ENCODE peak calls at places on chromosomes 12 and 14, in five cellular contexts. M is lower leg skin, D is prostate gland, A is K562, G is esophagus squamous epithelium. T is an unnamed sample.

GRCh38 chr14:59313063-59314018 is 124.9 kb downstream of the DAAM1 start:
- DNase-seq in M (no peak), D (no peak), A (no peak), G (no peak), T (no peak)

GRCh38 chr12:108060054-108060453 is 69.0 kb upstream of the WSCD2 start:
- DNase-seq in M (no peak), D (no peak), A (no peak), G (no peak), T (no peak)

GRCh38 chr14:23285530-23286019 is 357 bp downstream of the HOMEZ start:
- DNase-seq in M (no peak), D (no peak), A (no peak), G (no peak), T (peak)

GRCh38 chr12:75747572-75747995 is 236.2 kb upstream of the KRR1 start:
- DNase-seq in M (no peak), D (no peak), A (no peak), G (no peak), T (no peak)

GRCh38 chr14:52923902-52924575 is 26.8 kb downstream of the FERMT2 start:
- DNase-seq in M (no peak), D (no peak), A (no peak), G (no peak), T (no peak)

GRCh38 chr12:67034110-67034879 is 234.9 kb upstream of the CAND1 start:
- DNase-seq in M (no peak), D (no peak), A (no peak), G (no peak), T (no peak)

GRCh38 chr12:43797561-43798217 is 8.4 kb downstream of the TWF1 start:
- DNase-seq in M (no peak), D (no peak), A (no peak), G (no peak), T (no peak)

GRCh38 chr12:122687091-122687490 is 16.1 kb downstream of the HCAR2 start:
- DNase-seq in M (no peak), D (peak), A (no peak), G (no peak), T (no peak)

GRCh38 chr12:15194947-15195346 is 26.3 kb downstream of the RERG start:
- DNase-seq in M (no peak), D (no peak), A (no peak), G (no peak), T (no peak)

GRCh38 chr14:74179775-74180354 is 59.4 kb upstream of the VSX2 start:
- DNase-seq in M (no peak), D (no peak), A (no peak), G (no peak), T (no peak)

GRCh38 chr12:78062781-78063180 is 232.1 kb downstream of the NAV3 start:
- DNase-seq in M (no peak), D (no peak), A (no peak), G (no peak), T (no peak)

GRCh38 chr12:30219047-30219446 is 435.3 kb upstream of the TMTC1 start:
- DNase-seq in M (no peak), D (no peak), A (no peak), G (no peak), T (no peak)

GRCh38 chr14:29925736-29926135 is 1.9 kb downstream of the PRKD1 start:
- DNase-seq in M (no peak), D (no peak), A (no peak), G (no peak), T (no peak)

GRCh38 chr14:64303471-64303917 is 9.3 kb upstream of the ESR2 start:
- DNase-seq in M (no peak), D (no peak), A (peak), G (no peak), T (peak)

GRCh38 chr12:7060353-7060954 is at the start of gene C1S:
- DNase-seq in M (peak), D (peak), A (peak), G (no peak), T (peak)

GRCh38 chr14:71985538-71986234 is 53.5 kb downstream of the RGS6 start:
- DNase-seq in M (no peak), D (no peak), A (no peak), G (no peak), T (no peak)

GRCh38 chr14:81784084-81784483 is 250.4 kb upstream of the SEL1L start:
- DNase-seq in M (no peak), D (no peak), A (no peak), G (no peak), T (no peak)

GRCh38 chr12:60335765-60336164 is 739.9 kb downstream of the SLC16A7 start:
- DNase-seq in M (no peak), D (no peak), A (no peak), G (no peak), T (no peak)

GRCh38 chr14:105389976-105390848 is 8.1 kb upstream of the TEX22 start:
- DNase-seq in M (no peak), D (no peak), A (no peak), G (no peak), T (no peak)

GRCh38 chr14:52951730-52952481 is 1.1 kb upstream of the FERMT2 start:
- DNase-seq in M (no peak), D (peak), A (peak), G (no peak), T (peak)

GRCh38 chr12:80894179-80894578 is 43.6 kb downstream of the LIN7A start:
- DNase-seq in M (no peak), D (no peak), A (no peak), G (no peak), T (no peak)

GRCh38 chr12:13222076-13222475 is 25.6 kb downstream of the EMP1 start:
- DNase-seq in M (no peak), D (no peak), A (no peak), G (no peak), T (no peak)

GRCh38 chr14:49598182-49598478 is 610 bp upstream of the LRR1 start:
- DNase-seq in M (no peak), D (peak), A (no peak), G (no peak), T (no peak)

GRCh38 chr12:108622425-108622824 is 11.3 kb downstream of the SELPLG start:
- DNase-seq in M (no peak), D (no peak), A (peak), G (no peak), T (no peak)

GRCh38 chr14:91230363-91231035 is 14.0 kb downstream of the GPR68 start:
- DNase-seq in M (no peak), D (no peak), A (no peak), G (no peak), T (no peak)

GRCh38 chr14:58587271-58587670 is 50.5 kb upstream of the DACT1 start:
- DNase-seq in M (no peak), D (no peak), A (no peak), G (no peak), T (no peak)

GRCh38 chr14:80955434-80955939 is at the start of gene TSHR:
- DNase-seq in M (no peak), D (no peak), A (peak), G (no peak), T (no peak)

GRCh38 chr12:59452746-59453145 is 143.1 kb upstream of the SLC16A7 start:
- DNase-seq in M (no peak), D (no peak), A (no peak), G (no peak), T (no peak)

GRCh38 chr12:66952668-66953067 is 273.8 kb upstream of the GRIP1 start:
- DNase-seq in M (no peak), D (no peak), A (no peak), G (no peak), T (no peak)

GRCh38 chr12:11545438-11546330 is 103.8 kb upstream of the ETV6 start:
- DNase-seq in M (no peak), D (no peak), A (no peak), G (no peak), T (no peak)

GRCh38 chr12:82695531-82695930 is 8.8 kb downstream of the TMTC2 start:
- DNase-seq in M (no peak), D (no peak), A (no peak), G (no peak), T (no peak)

GRCh38 chr12:63034601-63035000 is 99.7 kb upstream of the PPM1H start:
- DNase-seq in M (no peak), D (no peak), A (no peak), G (no peak), T (no peak)

GRCh38 chr14:102487204-102487577 is 22.4 kb downstream of the ANKRD9 start:
- DNase-seq in M (no peak), D (no peak), A (no peak), G (no peak), T (no peak)

GRCh38 chr14:22491683-22492483 is 97.1 kb downstream of the DAD1 start:
- DNase-seq in M (no peak), D (no peak), A (no peak), G (no peak), T (no peak)

GRCh38 chr12:18564306-18564705 is 173.5 kb downstream of the PLCZ1 start:
- DNase-seq in M (no peak), D (no peak), A (no peak), G (no peak), T (no peak)

GRCh38 chr12:124904306-124905098 is 9.9 kb downstream of the UBC start:
- DNase-seq in M (peak), D (peak), A (peak), G (no peak), T (peak)

GRCh38 chr12:112851024-112851777 is 55.6 kb upstream of the OAS1 start:
- DNase-seq in M (peak), D (no peak), A (no peak), G (no peak), T (no peak)
- TF ChIP-seq POLR2A in M (no peak), D (no peak), A (no peak), G (no peak), T (no peak)

DNA sequence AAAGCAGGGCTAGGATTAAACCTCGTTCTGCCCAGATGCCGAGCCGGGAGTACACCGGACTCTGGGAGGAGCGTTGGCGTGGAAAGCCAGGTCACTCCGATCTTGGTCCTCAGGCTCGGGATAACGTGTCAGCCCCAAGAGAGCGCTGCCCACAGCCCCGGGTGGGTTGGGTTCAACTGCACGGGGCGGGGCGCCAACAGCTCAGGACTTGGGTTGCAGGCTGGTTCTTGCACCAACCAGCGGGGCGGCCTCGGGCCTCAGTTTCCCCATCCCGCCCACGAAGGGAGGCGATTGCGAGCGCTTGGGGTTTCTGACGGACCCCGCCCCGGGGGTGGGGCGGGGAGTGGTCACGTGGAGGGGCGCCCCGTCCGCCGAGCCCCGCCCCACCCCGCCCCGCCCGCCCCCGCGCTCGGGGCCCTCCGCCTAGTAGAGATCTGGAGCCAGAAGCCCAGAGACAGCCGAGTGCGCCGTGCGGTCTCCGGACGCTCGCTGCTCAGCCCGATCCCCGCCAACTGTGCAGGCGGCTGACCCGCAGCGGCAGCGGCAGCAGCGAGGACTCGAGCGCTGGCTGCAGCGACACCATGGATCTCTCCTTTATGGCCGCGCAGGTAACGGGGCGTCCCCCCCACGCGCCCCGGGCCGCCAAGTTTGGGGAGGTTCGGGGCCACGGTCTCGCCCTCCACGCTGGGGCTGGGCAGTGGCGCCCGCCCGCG is at the start of gene C14orf132:
- DNase-seq in M (peak), D (peak), A (peak), G (no peak), T (peak)
- TF ChIP-seq POLR2A in M (no peak), D (peak), A (no peak), G (peak), T (peak)

GRCh38 chr14:36785511-36785910 is 123.9 kb downstream of the PAX9 start:
- DNase-seq in M (no peak), D (no peak), A (no peak), G (no peak), T (no peak)

GRCh38 chr14:36784541-36784940 is 122.9 kb downstream of the PAX9 start:
- DNase-seq in M (no peak), D (no peak), A (no peak), G (no peak), T (no peak)

GRCh38 chr14:36781897-36782296 is 120.2 kb downstream of the PAX9 start:
- DNase-seq in M (no peak), D (no peak), A (no peak), G (no peak), T (no peak)
- TF ChIP-seq POLR2A in M (no peak), D (no peak), A (no peak), G (no peak), T (no peak)

DNA sequence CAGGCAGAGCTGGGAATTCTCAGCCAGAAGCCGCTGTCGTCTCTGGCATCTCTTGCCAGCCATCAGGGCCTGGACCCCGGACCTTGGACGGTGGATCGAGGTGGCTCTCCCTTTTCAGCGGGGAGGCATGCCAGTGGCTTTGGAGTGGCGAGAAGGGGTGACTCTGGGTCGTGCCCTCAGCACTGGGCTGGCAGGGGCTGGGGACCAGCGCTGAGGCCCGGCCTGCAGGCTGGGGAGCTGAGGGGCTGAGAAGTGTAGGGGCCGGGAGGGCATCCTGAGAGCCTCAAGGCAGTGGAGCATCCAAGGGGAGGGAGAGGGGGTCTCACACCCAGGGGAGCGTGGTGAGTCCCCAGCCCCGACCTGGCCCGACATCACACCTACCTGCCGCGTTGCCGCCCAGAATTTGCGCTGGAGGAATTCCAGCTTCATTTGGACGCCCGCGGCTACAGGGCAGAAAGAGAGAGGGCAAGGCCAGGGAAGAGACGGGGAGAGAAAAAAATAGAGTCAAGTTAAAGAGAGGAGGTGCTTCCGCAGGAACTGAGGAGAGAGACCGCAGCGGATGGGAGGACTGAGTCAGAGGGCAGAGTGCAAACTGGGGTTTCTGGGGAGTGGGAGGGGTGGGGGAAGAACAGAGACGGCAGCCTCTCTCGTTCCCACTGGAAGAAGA is 9.0 kb upstream of the LRTM2 start:
- DNase-seq in M (no peak), D (no peak), A (no peak), G (no peak), T (no peak)
- TF ChIP-seq POLR2A in M (no peak), D (no peak), A (no peak), G (no peak), T (no peak)

DNA sequence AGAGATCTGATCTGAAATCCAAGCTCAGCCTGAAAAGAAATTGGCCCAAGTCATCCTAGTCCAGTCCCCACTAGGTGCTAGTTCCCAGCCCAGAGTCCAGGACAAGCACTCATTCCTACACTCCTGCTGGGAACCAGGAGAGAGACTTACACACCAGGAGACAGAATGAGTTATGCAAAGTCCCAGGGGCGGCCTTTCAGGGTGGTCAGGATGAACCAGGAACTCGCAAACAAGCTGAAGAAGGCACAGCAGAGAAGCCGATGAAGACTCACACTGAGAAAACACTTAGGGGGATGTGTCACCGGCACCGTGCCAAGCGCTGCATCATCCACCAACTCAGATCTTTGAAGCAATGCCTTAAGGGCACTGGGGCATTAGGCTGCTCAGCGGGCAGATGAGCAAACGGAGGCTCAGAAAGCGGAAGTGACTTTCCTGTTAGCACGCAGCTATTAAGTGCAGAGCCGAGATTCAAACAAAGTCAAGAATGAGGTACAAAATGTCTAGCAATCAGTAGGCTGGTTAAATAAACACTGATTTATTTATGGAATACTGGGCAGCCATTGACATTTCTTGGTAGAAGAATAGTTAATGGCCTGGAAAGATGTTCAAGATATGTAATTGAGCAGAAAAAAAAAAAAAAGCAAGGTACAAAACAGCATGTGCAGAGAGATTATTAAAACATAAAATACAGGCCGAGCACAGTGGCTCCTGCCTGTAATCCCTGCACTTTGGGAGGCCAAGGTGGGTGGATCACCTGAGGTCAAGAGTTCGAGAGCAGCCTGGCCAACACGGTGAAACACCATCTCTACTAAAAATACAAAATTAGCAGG is 78.7 kb downstream of the LRRC74A start:
- DNase-seq in M (peak), D (peak), A (no peak), G (no peak), T (peak)
- TF ChIP-seq POLR2A in M (no peak), D (no peak), A (no peak), G (no peak), T (no peak)

GRCh38 chr12:25025260-25025659 is 76.4 kb upstream of the BCAT1 start:
- DNase-seq in M (no peak), D (no peak), A (no peak), G (no peak), T (no peak)
- TF ChIP-seq POLR2A in M (no peak), D (no peak), A (no peak), G (no peak), T (no peak)

GRCh38 chr12:56362130-56363059 is at the start of gene APOF:
- DNase-seq in M (no peak), D (no peak), A (no peak), G (no peak), T (no peak)

GRCh38 chr12:56361487-56362129 is 1.0 kb downstream of the APOF start:
- DNase-seq in M (no peak), D (no peak), A (no peak), G (no peak), T (no peak)

GRCh38 chr12:56359851-56360767 is at the start of gene STAT2:
- DNase-seq in M (peak), D (peak), A (peak), G (peak), T (peak)

DNA sequence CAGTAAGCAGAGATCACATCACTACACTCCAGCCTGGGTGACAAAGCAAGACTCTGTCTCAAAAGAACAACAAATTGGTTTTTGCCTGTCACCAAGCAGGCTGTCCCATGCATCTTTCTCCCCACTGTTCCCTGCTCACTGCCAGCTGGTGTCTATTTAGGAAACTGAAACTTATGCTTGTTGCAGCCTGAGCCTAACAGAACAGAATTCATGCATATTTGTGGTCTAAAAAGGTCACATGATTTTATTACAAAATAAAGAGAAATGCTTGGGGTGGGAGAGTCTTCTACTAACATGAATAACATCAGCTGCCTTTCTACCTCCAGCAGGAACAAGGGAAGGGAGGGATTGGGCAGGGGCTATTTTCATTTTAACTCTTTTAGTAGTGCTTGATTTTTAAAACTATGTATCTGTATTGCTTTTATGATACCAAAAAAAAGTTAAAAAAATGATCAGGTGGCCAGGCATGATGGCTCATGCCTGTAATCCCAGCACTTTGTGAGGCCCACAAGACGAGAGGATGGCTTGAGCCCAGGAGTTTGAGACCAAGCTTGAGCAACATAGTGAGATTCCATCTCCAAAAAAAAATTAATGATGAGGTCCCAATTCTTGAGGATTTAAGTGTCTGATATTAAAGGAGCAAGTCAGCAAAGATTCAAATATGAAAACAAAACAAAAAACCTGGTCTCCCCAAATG is 923 bp downstream of the STAT2 start:
- DNase-seq in M (no peak), D (no peak), A (no peak), G (no peak), T (no peak)
- TF ChIP-seq POLR2A in M (no peak), D (no peak), A (no peak), G (peak), T (no peak)

GRCh38 chr12:132559652-132560420 is 50.5 kb downstream of the LRCOL1 start:
- DNase-seq in M (no peak), D (peak), A (peak), G (no peak), T (peak)

GRCh38 chr12:132561784-132562156 is 48.6 kb downstream of the LRCOL1 start:
- DNase-seq in M (no peak), D (no peak), A (peak), G (no peak), T (peak)

GRCh38 chr12:132560421-132560830 is 50.0 kb downstream of the LRCOL1 start:
- DNase-seq in M (no peak), D (no peak), A (peak), G (no peak), T (peak)

GRCh38 chr12:132562489-132563045 is 47.8 kb downstream of the LRCOL1 start:
- DNase-seq in M (no peak), D (no peak), A (no peak), G (no peak), T (no peak)

GRCh38 chr12:132560831-132561783 is 49.3 kb downstream of the LRCOL1 start:
- DNase-seq in M (no peak), D (peak), A (peak), G (no peak), T (peak)
- TF ChIP-seq POLR2A in M (no peak), D (no peak), A (peak), G (no peak), T (no peak)